ENCODE peak calls at places on chromosomes 13 and 19, in four cellular contexts. O, Z, T and X are unnamed samples.

GRCh38 chr19:40262422-40262821 is 22.7 kb downstream of the AKT2 start:
- DNase-seq in O (no peak), Z (no peak), T (no peak), X (no peak)

GRCh38 chr13:65597839-65598818 is 1632.0 kb downstream of the PCDH9 start:
- DNase-seq in O (no peak), Z (no peak), T (peak; percentile 93), X (no peak)

GRCh38 chr13:33236021-33236420 is 49.5 kb downstream of the STARD13 start:
- DNase-seq in O (no peak), Z (no peak), T (peak; percentile 93), X (no peak)

GRCh38 chr13:31945202-31945978 is 86.2 kb upstream of the FRY start:
- DNase-seq in O (peak; percentile 66), Z (peak; percentile 76), T (peak; percentile 74), X (no peak)

GRCh38 chr19:18508585-18508984 is 13.3 kb downstream of the ELL start:
- DNase-seq in O (no peak), Z (no peak), T (no peak), X (no peak)

GRCh38 chr19:29887498-29887897 is 54.5 kb upstream of the URI1 start:
- DNase-seq in O (no peak), Z (no peak), T (no peak), X (no peak)

GRCh38 chr19:51294211-51294976 is 17.1 kb upstream of the IGLON5 start:
- DNase-seq in O (no peak), Z (no peak), T (no peak), X (no peak)

GRCh38 chr13:42615691-42616090 is 41.7 kb downstream of the TNFSF11 start:
- DNase-seq in O (no peak), Z (no peak), T (peak; percentile 2), X (no peak)

GRCh38 chr19:38277969-38278680 is 13.8 kb downstream of the SPINT2 start:
- DNase-seq in O (peak; percentile 68), Z (no peak), T (peak; percentile 63), X (no peak)

GRCh38 chr19:2488405-2488941 is 12.5 kb downstream of the GADD45B start:
- DNase-seq in O (no peak), Z (no peak), T (no peak), X (no peak)

GRCh38 chr13:76684336-76684735 is 201.9 kb downstream of the KCTD12 start:
- DNase-seq in O (no peak), Z (no peak), T (no peak), X (no peak)

GRCh38 chr19:1253514-1254080 is 5.2 kb downstream of the MIDN start:
- DNase-seq in O (no peak), Z (peak; percentile 77), T (peak; percentile 86), X (no peak)

GRCh38 chr13:37868691-37869505 is 674 bp downstream of the TRPC4 start:
- DNase-seq in O (no peak), Z (no peak), T (peak; percentile 58), X (peak; percentile 3)

GRCh38 chr13:74206855-74207254 is 72.7 kb upstream of the KLF12 start:
- DNase-seq in O (no peak), Z (no peak), T (no peak), X (no peak)

GRCh38 chr13:45875951-45876350 is 24.4 kb upstream of the SIAH3 start:
- DNase-seq in O (no peak), Z (no peak), T (no peak), X (no peak)

GRCh38 chr19:37506387-37507166 is at the start of gene ZNF793:
- DNase-seq in O (peak; percentile 85), Z (peak; percentile 77), T (peak; percentile 89), X (peak; percentile 58)

GRCh38 chr13:51502206-51502651 is 49.4 kb upstream of the INTS6 start:
- DNase-seq in O (no peak), Z (no peak), T (peak; percentile 58), X (peak; percentile 79)

GRCh38 chr13:102726430-102726829 is 31.6 kb upstream of the METTL21C start:
- DNase-seq in O (no peak), Z (no peak), T (no peak), X (no peak)

GRCh38 chr13:37481005-37481857 is 117.3 kb downstream of the POSTN start:
- DNase-seq in O (no peak), Z (no peak), T (peak; percentile 99), X (no peak)

GRCh38 chr13:32846020-32846451 is 170.2 kb upstream of the KL start:
- DNase-seq in O (no peak), Z (no peak), T (no peak), X (no peak)

GRCh38 chr19:15035795-15036311 is 13.4 kb upstream of the CASP14 start:
- DNase-seq in O (no peak), Z (no peak), T (no peak), X (no peak)

DNA sequence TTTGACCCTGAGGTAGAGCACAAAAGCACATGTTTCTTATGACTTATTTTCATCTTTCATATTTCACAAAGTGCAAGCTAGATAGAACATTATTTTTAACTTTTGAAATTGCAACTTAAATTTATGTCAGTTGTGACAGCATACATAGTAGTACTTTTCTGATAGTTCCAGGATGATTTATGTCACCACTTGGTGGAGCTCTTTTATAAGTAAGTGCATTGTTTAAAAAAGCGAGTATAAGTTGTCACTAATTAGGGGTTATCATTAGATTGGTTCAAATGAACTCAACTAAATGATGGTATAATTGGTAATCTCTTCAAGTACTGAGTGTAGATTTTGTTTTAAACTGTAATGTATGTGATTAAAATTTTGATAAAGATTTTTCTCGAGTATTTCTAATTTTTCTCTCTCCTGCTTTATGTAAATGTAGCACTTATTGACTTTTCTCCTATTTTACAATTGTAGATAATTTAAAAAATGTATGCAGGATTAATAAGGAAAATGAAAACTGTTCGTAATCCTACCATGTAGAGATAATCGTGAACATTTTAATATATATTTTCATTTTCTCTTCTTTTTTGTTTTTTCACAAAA is 31.1 kb downstream of the RB1 start:
- DNase-seq in O (no peak), Z (no peak), T (peak; percentile 39), X (peak; percentile 29)
- TF ChIP-seq CTCF in O (peak; percentile 78), Z (peak; percentile 32), T (peak; percentile 31), X (peak; percentile 50)

GRCh38 chr13:113611996-113612395 is 27.4 kb downstream of the TFDP1 start:
- DNase-seq in O (no peak), Z (no peak), T (no peak), X (no peak)
- TF ChIP-seq CTCF in O (no peak), Z (no peak), T (no peak), X (no peak)

DNA sequence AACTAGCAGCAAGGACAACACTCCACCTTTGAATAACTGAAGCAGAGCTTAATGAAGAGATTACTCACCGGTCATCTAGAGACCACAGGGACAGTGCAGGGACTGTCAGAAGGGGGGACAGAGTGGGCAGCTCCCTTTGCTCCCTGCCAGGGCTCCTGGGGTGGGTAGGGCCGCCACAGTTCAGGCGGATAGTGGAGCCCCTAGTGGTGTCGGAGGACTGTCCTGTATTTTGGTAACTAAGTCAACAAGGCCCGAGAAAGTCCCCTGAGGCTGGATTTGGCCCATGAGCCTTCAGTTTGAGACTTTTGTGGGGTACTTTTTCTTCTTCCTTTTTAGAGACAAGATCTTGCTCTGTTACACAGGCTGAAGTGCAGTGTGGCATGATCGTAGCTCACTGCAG is 44.6 kb downstream of the GJA3 start:
- DNase-seq in O (no peak), Z (no peak), T (no peak), X (no peak)
- TF ChIP-seq CTCF in O (no peak), Z (no peak), T (no peak), X (no peak)

GRCh38 chr13:27968316-27969072 is 621 bp downstream of the CDX2 start:
- DNase-seq in O (no peak), Z (peak; percentile 45), T (no peak), X (peak; percentile 18)
- TF ChIP-seq CTCF in O (no peak), Z (no peak), T (no peak), X (no peak)